ENCODE peak calls at places on chromosomes 3 and 15, in nine cellular contexts. N, B, J, G, M, Q, R, P and T are unnamed samples.

GRCh38 chr15:50911641-50912040 is 3.2 kb downstream of the AP4E1 start:
- DNase-seq in N (no peak), B (no peak), J (no peak), G (no peak), M (no peak), Q (no peak), R (no peak), P (no peak), T (no peak)

GRCh38 chr15:52076889-52077781 is 35.4 kb downstream of the BCL2L10 start:
- DNase-seq in N (no peak), B (no peak), J (peak), G (peak), M (no peak), Q (peak), R (peak), P (peak), T (peak)

GRCh38 chr15:92928351-92928750 is 28.2 kb downstream of the CHD2 start:
- DNase-seq in N (no peak), B (no peak), J (no peak), G (peak), M (no peak), Q (no peak), R (no peak), P (no peak), T (no peak)

GRCh38 chr15:43185161-43186002 is at the start of gene CCNDBP1:
- DNase-seq in N (peak), B (peak), J (peak), G (peak), M (peak), Q (peak), R (peak), P (peak), T (peak)

GRCh38 chr15:36612063-36612788 is 32.8 kb downstream of the CDIN1 start:
- DNase-seq in N (no peak), B (no peak), J (peak), G (peak), M (no peak), Q (peak), R (peak), P (no peak), T (peak)

GRCh38 chr15:39171944-39172368 is 408.9 kb upstream of the THBS1 start:
- DNase-seq in N (no peak), B (peak), J (peak), G (peak), M (no peak), Q (peak), R (peak), P (peak), T (peak)

GRCh38 chr15:34116620-34117019 is 14.7 kb downstream of the PGBD4 start:
- DNase-seq in N (no peak), B (no peak), J (no peak), G (peak), M (no peak), Q (peak), R (no peak), P (no peak), T (peak)

GRCh38 chr3:15470261-15470660 is 42.9 kb downstream of the EAF1 start:
- DNase-seq in N (no peak), B (no peak), J (no peak), G (no peak), M (no peak), Q (no peak), R (no peak), P (no peak), T (no peak)

GRCh38 chr3:17175187-17175839 is 290.6 kb downstream of the PLCL2 start:
- DNase-seq in N (no peak), B (no peak), J (peak), G (peak), M (no peak), Q (peak), R (peak), P (no peak), T (peak)

GRCh38 chr3:16253601-16254000 is 11.1 kb downstream of the DPH3 start:
- DNase-seq in N (no peak), B (no peak), J (peak), G (no peak), M (no peak), Q (no peak), R (peak), P (no peak), T (no peak)

GRCh38 chr15:74265046-74265639 is 29.0 kb downstream of the CCDC33 start:
- DNase-seq in N (no peak), B (no peak), J (peak), G (peak), M (no peak), Q (peak), R (peak), P (no peak), T (peak)